ENCODE peak calls at places on chromosome 3, in five cellular contexts. L is foreskin fibroblast, P is fibroblast of mammary gland, K is psoas muscle, G is IMR-90. O is an unnamed sample.

GRCh38 chr3:96813820-96814580 is 394 bp upstream of the EPHA6 start:
- DNase-seq in L (peak), P (peak), K (peak), G (peak), O (no peak)

GRCh38 chr3:80285370-80285769 is 517.6 kb upstream of the ROBO1 start:
- DNase-seq in L (no peak), P (peak), K (no peak), G (no peak), O (no peak)

GRCh38 chr3:35393916-35394315 is 245.4 kb upstream of the ARPP21 start:
- DNase-seq in L (no peak), P (no peak), K (no peak), G (no peak), O (no peak)

GRCh38 chr3:51336261-51336660 is 48.8 kb upstream of the MANF start:
- DNase-seq in L (no peak), P (no peak), K (no peak), G (no peak), O (no peak)

GRCh38 chr3:59286791-59287531 is 237.1 kb upstream of the CFAP20DC start:
- DNase-seq in L (no peak), P (no peak), K (no peak), G (peak), O (no peak)

GRCh38 chr3:98784666-98785600 is 21.8 kb downstream of the ST3GAL6 start:
- DNase-seq in L (peak), P (peak), K (no peak), G (peak), O (no peak)

GRCh38 chr3:134406331-134407246 is 32.3 kb upstream of the AMOTL2 start:
- DNase-seq in L (no peak), P (no peak), K (peak), G (no peak), O (peak)

GRCh38 chr3:73766599-73767378 is 142.0 kb upstream of the PDZRN3 start:
- DNase-seq in L (peak), P (peak), K (peak), G (peak), O (peak)

GRCh38 chr3:49929333-49930240 is at the start of gene MON1A:
- DNase-seq in L (peak), P (peak), K (peak), G (peak), O (peak)

GRCh38 chr3:185460719-185461350 is 38.0 kb downstream of the TMEM41A start:
- DNase-seq in L (peak), P (peak), K (no peak), G (peak), O (no peak)

GRCh38 chr3:48157950-48158376 is 30.3 kb downstream of the CDC25A start:
- DNase-seq in L (peak), P (peak), K (peak), G (peak), O (peak)

GRCh38 chr3:179957264-179957845 is 79.4 kb downstream of the PEX5L start:
- DNase-seq in L (no peak), P (no peak), K (no peak), G (no peak), O (no peak)

GRCh38 chr3:108940568-108941285 is 13.0 kb downstream of the GUCA1C start:
- DNase-seq in L (no peak), P (no peak), K (no peak), G (no peak), O (no peak)

GRCh38 chr3:185087419-185087818 is 65.4 kb downstream of the C3orf70 start:
- DNase-seq in L (no peak), P (no peak), K (no peak), G (no peak), O (no peak)

GRCh38 chr3:46442591-46443530 is 21.8 kb downstream of the LTF start:
- DNase-seq in L (peak), P (peak), K (no peak), G (no peak), O (no peak)

GRCh38 chr3:39156421-39156820 is 3.0 kb upstream of the CSRNP1 start:
- DNase-seq in L (peak), P (peak), K (no peak), G (no peak), O (peak)

GRCh38 chr3:122305818-122306621 is 19.0 kb upstream of the CSTA start:
- DNase-seq in L (no peak), P (peak), K (no peak), G (no peak), O (no peak)

GRCh38 chr3:72347819-72348319 is 500.4 kb downstream of the SHQ1 start:
- DNase-seq in L (no peak), P (no peak), K (peak), G (no peak), O (peak)

GRCh38 chr3:188956839-188957489 is 214.8 kb upstream of the TPRG1 start:
- DNase-seq in L (peak), P (peak), K (no peak), G (peak), O (no peak)

GRCh38 chr3:146218880-146219866 is 31.7 kb downstream of the PLSCR4 start:
- DNase-seq in L (peak), P (peak), K (no peak), G (peak), O (no peak)

GRCh38 chr3:49813497-49814174 is at the start of gene UBA7:
- DNase-seq in L (peak), P (peak), K (peak), G (peak), O (peak)

GRCh38 chr3:175670572-175670971 is 811.4 kb downstream of the NAALADL2 start:
- DNase-seq in L (peak), P (peak), K (no peak), G (peak), O (no peak)

GRCh38 chr3:48370330-48370708 is 1.7 kb upstream of the FBXW12 start:
- DNase-seq in L (no peak), P (no peak), K (no peak), G (no peak), O (no peak)

GRCh38 chr3:136752046-136752326 is 192 bp downstream of the STAG1 start:
- DNase-seq in L (peak), P (no peak), K (no peak), G (no peak), O (no peak)

GRCh38 chr3:167225821-167226220 is 154.3 kb downstream of the ZBBX start:
- DNase-seq in L (no peak), P (no peak), K (no peak), G (no peak), O (no peak)

GRCh38 chr3:43025423-43025822 is 46.3 kb downstream of the GASK1A start:
- DNase-seq in L (no peak), P (no peak), K (no peak), G (no peak), O (no peak)

GRCh38 chr3:58679451-58679850 is 12.9 kb upstream of the FAM3D start:
- DNase-seq in L (no peak), P (no peak), K (no peak), G (peak), O (no peak)

GRCh38 chr3:66442254-66443249 is 58.3 kb downstream of the LRIG1 start:
- DNase-seq in L (peak), P (peak), K (peak), G (peak), O (peak)

GRCh38 chr3:171200052-171201029 is 173.8 kb upstream of the SLC2A2 start:
- DNase-seq in L (no peak), P (no peak), K (no peak), G (no peak), O (no peak)

GRCh38 chr3:185968168-185968567 is 30.4 kb upstream of the TRA2B start:
- DNase-seq in L (no peak), P (no peak), K (no peak), G (no peak), O (no peak)

GRCh38 chr3:15823092-15823491 is 25.3 kb upstream of the ANKRD28 start:
- DNase-seq in L (no peak), P (no peak), K (no peak), G (no peak), O (no peak)
- H3K4me3 ChIP-seq in L (no peak), P (no peak), K (no peak), G (no peak), O (no peak)

DNA sequence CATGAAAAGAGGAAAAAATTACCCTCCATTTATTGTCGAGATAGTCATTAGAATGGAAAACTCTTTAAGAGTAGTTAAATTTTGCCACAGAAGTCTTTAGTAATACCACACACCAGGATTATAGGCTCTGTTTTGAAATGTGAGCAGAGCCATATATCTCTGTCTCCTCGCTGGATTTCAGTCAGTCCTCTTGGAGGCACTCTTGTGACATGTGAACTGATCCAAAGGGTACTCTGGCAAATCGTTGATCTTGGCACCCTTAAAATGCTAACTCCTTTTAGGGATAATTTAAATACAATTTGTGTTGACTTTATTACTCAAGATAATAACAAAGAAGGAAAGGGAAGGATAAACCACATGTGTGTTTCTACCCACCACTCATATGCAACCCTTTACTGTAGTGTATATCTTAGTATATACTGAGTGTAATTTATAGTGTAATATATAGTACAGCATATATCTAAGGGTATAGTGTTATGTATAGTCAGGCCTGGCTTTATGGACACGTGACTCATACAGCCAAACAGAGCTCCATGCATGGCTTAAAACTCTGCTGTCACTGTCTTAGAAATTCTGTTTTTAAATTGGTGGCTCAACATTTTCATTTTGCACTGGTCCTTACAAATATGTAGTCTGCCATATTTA is 12.3 kb upstream of the KPNA4 start:
- DNase-seq in L (peak), P (peak), K (no peak), G (peak), O (no peak)
- TF ChIP-seq CTCF in L (no peak), P (peak), K (no peak), G (peak), O (no peak)

DNA sequence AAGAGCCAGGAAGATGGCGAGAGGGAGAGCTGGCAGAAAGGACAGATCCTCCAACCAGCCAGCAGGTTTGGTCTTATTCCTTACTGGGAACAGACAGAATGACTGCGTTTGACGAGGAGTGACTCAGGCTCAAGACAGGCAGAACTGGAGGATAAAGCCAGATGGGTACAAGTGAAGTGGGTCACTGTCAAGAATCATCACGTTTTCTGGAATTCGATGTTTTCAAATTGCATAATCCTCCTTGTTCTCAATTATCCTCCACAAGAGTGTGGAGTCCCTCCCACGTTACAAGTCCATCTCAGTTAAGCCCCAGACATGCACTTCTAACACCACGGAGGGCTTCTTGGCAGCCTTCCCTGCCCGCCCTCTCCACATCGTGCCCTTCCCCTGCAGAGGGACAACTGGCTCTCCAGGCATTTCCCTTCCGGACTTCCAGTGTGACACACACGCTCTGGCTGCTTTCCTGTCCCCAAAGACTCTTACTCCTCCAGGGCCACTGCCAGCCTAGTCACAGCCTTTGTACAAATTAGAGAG is 183.1 kb downstream of the CHST2 start:
- DNase-seq in L (peak), P (peak), K (peak), G (peak), O (peak)
- H3K4me3 ChIP-seq in L (no peak), P (no peak), K (no peak), G (no peak), O (no peak)

DNA sequence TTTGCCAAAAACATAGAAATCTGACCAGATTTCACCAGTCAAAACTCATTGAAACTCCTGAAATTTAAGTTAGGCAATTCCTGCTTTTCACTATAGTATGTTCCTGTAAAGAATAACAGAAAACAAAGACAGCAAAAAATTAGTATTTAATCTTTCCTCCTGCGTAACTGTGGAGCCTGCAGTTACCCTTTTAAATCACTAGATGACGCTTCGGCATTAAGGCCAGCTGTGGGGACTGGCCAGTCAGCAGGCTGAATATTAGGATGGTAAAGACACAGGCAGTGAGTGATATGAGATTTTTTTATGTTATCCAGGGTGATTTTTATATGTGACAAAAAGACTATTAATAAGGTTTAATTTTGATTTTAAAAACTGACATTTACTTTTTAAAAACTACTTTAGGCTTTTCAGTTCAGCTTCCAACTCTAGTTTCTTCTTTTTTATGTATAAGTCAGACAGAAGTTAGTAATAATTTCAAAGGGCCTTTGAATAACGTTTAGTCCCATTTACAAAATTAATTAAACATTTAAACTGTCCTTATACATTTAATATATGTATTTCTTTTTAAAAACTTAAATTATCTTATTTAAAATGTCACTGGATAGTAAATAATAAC is 165.1 kb downstream of the PPM1L start:
- DNase-seq in L (peak), P (peak), K (no peak), G (peak), O (no peak)
- TF ChIP-seq CTCF in L (peak), P (peak), K (peak), G (peak), O (no peak)

GRCh38 chr3:195899701-195900425 is 8.5 kb downstream of the TNK2 start:
- DNase-seq in L (no peak), P (no peak), K (peak), G (no peak), O (no peak)
- H3K4me3 ChIP-seq in L (no peak), P (no peak), K (no peak), G (no peak), O (no peak)

GRCh38 chr3:113516115-113516505 is 1.2 kb upstream of the SPICE1 start:
- DNase-seq in L (no peak), P (no peak), K (no peak), G (no peak), O (no peak)
- TF ChIP-seq CTCF in L (no peak), P (no peak), K (no peak), G (no peak), O (no peak)

GRCh38 chr3:38139191-38139590 is 730 bp downstream of the MYD88 start:
- DNase-seq in L (no peak), P (no peak), K (no peak), G (no peak), O (peak)
- H3K4me3 ChIP-seq in L (peak), P (peak), K (peak), G (peak), O (peak)

GRCh38 chr3:159672728-159673471 is 315.7 kb upstream of the IL12A start:
- DNase-seq in L (no peak), P (peak), K (no peak), G (no peak), O (no peak)
- TF ChIP-seq CTCF in L (no peak), P (peak), K (no peak), G (no peak), O (no peak)

GRCh38 chr3:100169186-100169585 is 54.9 kb upstream of the FILIP1L start:
- DNase-seq in L (no peak), P (no peak), K (no peak), G (no peak), O (no peak)

GRCh38 chr3:100170492-100170891 is 56.2 kb upstream of the FILIP1L start:
- DNase-seq in L (no peak), P (no peak), K (no peak), G (no peak), O (no peak)

GRCh38 chr3:100164730-100165129 is 50.4 kb upstream of the FILIP1L start:
- DNase-seq in L (no peak), P (no peak), K (no peak), G (no peak), O (no peak)

GRCh38 chr3:100163787-100164186 is 49.5 kb upstream of the FILIP1L start:
- DNase-seq in L (no peak), P (no peak), K (no peak), G (no peak), O (no peak)

DNA sequence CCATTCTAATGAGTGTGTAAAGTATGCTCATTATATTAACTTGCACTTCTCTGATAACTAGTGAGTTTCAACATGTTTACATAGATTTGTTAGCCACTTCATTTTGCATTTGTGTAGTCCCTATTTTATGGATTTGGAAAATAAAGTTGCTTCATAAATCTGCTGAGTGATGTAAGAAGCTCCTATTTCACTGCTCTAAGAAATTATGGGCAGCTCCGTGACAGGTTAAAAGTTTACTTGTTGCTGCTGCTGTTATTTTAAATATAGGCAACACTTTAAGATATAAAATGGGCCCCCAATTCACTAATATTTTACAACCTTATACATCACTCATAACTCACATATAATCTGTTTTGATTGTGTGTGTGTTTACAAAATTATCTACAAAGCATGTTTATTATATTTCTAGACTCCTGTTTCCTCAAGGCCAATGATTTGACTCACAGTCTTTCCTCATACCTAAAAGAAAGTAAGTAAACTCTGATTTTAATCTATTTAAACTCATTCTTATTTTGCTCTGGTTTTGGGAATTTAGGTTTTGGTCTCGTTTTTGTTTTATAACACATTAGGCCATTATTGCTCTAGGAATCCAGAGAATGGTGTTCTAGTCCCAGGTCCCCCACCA is 51.7 kb upstream of the FILIP1L start:
- DNase-seq in L (no peak), P (no peak), K (no peak), G (no peak), O (no peak)
- H3K4me3 ChIP-seq in L (no peak), P (no peak), K (no peak), G (no peak), O (no peak)